ENCODE peak calls at places on chromosomes 11 and 22, in five cellular contexts. L is HepG2, U is A549, K is H1, A is HCT116. D is an unnamed sample.

GRCh38 chr11:57542582-57542981 is 5.2 kb downstream of the SMTNL1 start:
- DNase-seq in L (no peak), U (no peak), A (no peak), K (no peak), D (no peak)

GRCh38 chr11:125464266-125464662 is 31.8 kb downstream of the FEZ1 start:
- DNase-seq in U (peak), K (no peak), A (no peak), L (no peak), D (no peak)

GRCh38 chr11:67397536-67397935 is 4.1 kb downstream of the PPP1CA start:
- DNase-seq in K (no peak), A (no peak), L (no peak), U (no peak), D (no peak)

GRCh38 chr11:74442601-74443000 is 24.7 kb downstream of the KCNE3 start:
- DNase-seq in L (no peak), U (no peak), K (no peak), A (no peak), D (no peak)

GRCh38 chr11:97937501-97937900 is 1083.2 kb upstream of the CNTN5 start:
- DNase-seq in A (no peak), K (no peak), L (no peak), U (no peak), D (no peak)

GRCh38 chr11:108009497-108010360 is 1.0 kb downstream of the CUL5 start:
- DNase-seq in A (no peak), L (peak), K (no peak), U (no peak), D (peak)

GRCh38 chr11:65503606-65503922 is 4.7 kb downstream of the MALAT1 start:
- DNase-seq in A (no peak), K (no peak), U (no peak), L (no peak), D (peak)

GRCh38 chr22:35604671-35605457 is 12.3 kb downstream of the MB start:
- DNase-seq in A (no peak), L (no peak), K (no peak), U (no peak), D (peak)

GRCh38 chr11:96339704-96340554 is 3.1 kb downstream of the MAML2 start:
- DNase-seq in A (no peak), U (no peak), L (no peak), K (no peak), D (no peak)

GRCh38 chr11:45145421-45146071 is 893 bp upstream of the PRDM11 start:
- DNase-seq in L (no peak), K (peak), U (no peak), A (no peak), D (peak)

GRCh38 chr11:11987503-11988022 is 20.9 kb downstream of the DKK3 start:
- DNase-seq in K (no peak), L (no peak), U (no peak), A (no peak), D (no peak)

GRCh38 chr11:34192481-34193401 is 87.3 kb downstream of the NAT10 start:
- DNase-seq in U (peak), A (peak), L (no peak), K (no peak), D (no peak)

GRCh38 chr11:110128161-110128560 is 35.0 kb downstream of the ZC3H12C start:
- DNase-seq in A (no peak), K (no peak), L (no peak), U (no peak), D (no peak)

DNA sequence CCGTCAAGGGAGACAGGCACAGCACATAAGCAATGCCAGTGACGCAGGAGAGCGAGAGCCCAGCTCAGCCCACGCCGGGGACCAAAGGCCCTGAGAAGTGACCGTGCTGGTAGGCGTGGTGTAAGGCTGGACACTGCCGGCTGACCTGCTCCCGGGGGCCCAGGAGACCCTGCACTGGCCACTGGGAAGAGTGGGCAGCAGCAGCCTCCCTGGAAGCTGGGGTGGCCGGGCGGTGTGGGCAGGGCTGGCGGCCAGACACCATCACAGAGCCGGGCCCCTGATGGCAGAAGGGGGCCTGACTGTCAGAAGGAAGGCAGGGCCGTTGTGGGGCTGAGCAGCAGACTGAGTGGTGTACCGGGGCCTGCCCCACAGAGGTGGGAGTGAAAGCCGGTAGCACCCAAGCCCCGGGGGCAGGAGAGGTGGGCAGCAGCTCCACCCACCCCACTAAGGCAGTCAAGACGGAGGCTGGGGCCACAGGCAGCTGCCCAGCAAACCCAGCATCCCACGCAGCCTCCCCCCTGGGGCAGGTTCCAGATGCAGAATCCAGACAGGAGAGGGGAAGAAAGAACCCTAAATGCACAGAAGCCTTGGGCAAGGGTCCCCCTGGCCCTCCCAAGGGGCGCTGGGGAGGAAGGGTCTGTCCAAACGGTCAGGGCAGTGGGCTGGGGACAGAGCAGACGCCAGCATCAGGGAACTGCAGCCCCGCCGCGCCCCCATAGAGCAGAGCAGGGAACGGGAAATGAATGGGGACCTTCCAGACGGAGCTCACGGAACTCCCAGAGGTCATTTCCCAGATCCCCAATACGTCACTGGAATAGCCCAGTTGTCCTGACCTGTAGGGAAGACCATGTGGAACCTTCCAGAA is 205.2 kb downstream of the BRD1 start:
- DNase-seq in L (no peak), U (no peak), A (no peak), K (no peak), D (no peak)
- TF ChIP-seq MAX in L (no peak), U (no peak), A (no peak), K (no peak), D (no peak)

GRCh38 chr22:50599816-50600454 is 658 bp upstream of the MAPK8IP2 start:
- DNase-seq in K (peak), A (no peak), U (no peak), L (peak), D (peak)

GRCh38 chr22:50600541-50600940 is at the start of gene MAPK8IP2:
- DNase-seq in L (no peak), A (no peak), K (peak), U (no peak), D (no peak)

GRCh38 chr22:50601669-50602337 is 1.2 kb downstream of the MAPK8IP2 start:
- DNase-seq in A (no peak), K (peak), L (no peak), U (no peak), D (no peak)

GRCh38 chr22:50602338-50602700 is 1.7 kb downstream of the MAPK8IP2 start:
- DNase-seq in A (no peak), L (no peak), K (no peak), U (no peak), D (no peak)

DNA sequence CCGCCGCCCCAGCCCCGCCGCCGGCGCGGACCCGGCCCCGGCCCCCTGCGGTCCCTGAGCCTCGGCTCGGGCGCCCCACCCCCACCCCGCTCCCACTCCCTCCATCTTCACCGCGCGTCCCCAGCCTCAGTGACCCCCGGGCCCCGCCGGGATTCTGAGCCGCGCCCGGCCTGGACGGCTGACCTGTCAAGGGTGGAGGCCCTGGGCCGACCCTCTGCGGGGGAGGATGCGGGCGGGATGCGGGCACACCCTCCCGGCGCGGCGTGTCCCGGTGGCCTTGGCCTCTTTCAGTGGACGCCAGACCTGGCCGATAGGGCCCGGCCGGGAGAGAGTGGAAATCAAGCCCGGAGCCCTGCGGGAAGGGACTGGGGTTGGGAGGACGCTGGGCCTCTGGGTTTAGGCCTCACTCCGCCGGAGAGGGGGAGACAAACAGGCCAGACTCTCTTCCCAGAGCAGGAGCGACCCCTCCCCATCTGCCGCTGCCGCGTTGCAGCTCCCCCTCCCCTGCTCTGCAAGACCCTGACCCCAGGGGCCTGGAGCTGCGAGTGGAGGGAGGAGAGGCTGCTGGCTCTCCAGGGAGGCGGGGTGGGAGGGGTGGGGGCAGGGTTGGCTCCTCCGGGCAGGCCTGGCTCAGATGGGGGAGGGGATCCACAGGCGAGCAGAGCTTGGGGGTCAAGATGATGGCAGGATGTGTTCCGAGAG is 525 bp downstream of the MAPK8IP2 start:
- DNase-seq in A (no peak), L (no peak), K (peak), U (no peak), D (no peak)
- H3K4me3 ChIP-seq in A (peak), L (peak), K (peak), U (peak), D (no peak)

GRCh38 chr11:86749861-86750401 is 50.4 kb upstream of the PRSS23 start:
- DNase-seq in A (no peak), K (no peak), U (no peak), L (no peak), D (no peak)
- TF ChIP-seq POLR2A in A (no peak), K (no peak), U (no peak), L (no peak), D (no peak)

GRCh38 chr22:46748948-46749681 is 11.1 kb upstream of the CERK start:
- DNase-seq in L (no peak), K (no peak), U (no peak), A (no peak), D (peak)
- TF ChIP-seq MAX in L (no peak), K (no peak), U (no peak), A (no peak), D (no peak)

DNA sequence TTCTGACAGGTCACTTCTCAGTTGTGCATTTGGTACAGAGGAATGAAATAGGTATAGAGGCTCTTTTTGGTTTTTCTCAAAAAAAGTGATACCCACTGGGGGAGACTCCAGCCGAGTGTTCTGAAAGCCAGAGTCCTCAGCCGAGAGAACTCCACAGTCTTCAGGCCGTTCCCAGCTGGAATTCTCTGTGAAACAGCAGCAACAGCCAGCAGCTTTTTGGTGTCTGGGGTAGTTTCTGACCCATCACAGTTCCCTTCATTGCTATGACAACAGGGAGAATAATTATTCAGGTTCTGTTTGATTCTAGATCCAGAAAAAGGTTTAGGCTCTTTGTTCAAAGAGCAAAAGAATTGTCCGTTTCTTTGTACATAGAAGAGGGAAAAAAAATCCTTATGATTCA is 84.6 kb downstream of the C22orf31 start:
- DNase-seq in A (no peak), U (no peak), L (no peak), K (no peak), D (no peak)
- H3K4me3 ChIP-seq in A (peak), U (peak), L (peak), K (no peak), D (no peak)

DNA sequence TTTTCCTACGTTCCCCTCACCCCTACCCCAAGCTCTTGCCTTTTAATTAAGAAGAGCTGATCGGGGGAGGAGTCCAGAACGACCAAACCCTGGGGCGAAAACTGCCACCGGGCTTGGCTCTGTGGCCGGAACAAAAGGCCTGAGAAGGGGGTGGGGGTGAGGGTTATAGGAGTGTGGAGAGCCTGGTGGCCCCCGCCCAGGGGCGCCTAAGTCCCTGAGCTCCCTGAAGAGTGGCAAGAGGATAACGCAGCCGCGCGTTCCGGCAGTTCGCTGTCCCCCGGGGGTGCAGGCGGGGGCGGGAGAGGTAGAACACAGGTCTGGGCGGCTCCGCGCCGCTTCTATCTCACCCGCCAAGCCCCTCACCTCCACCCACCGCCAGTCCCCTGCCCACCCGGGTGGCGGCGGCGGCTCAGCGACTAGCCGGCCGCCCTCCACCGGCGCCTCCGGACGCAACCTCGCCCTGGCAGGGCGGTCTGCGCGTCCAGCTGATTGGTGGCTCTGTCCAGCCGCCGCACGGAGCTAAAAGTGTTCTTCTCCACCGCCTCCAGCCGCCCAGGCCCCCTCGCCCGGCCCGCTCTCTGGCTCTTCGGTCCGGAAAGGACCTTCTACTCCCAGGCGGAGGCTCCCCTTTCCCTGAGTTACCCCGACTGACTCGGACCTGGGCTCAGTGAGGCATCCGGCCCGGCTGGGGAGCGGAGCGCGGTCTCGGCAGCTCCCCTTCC is 18.8 kb upstream of the BDNF start:
- DNase-seq in L (no peak), A (no peak), U (peak), K (peak), D (no peak)
- TF ChIP-seq POLR2A in L (no peak), A (peak), U (no peak), K (no peak), D (no peak)

DNA sequence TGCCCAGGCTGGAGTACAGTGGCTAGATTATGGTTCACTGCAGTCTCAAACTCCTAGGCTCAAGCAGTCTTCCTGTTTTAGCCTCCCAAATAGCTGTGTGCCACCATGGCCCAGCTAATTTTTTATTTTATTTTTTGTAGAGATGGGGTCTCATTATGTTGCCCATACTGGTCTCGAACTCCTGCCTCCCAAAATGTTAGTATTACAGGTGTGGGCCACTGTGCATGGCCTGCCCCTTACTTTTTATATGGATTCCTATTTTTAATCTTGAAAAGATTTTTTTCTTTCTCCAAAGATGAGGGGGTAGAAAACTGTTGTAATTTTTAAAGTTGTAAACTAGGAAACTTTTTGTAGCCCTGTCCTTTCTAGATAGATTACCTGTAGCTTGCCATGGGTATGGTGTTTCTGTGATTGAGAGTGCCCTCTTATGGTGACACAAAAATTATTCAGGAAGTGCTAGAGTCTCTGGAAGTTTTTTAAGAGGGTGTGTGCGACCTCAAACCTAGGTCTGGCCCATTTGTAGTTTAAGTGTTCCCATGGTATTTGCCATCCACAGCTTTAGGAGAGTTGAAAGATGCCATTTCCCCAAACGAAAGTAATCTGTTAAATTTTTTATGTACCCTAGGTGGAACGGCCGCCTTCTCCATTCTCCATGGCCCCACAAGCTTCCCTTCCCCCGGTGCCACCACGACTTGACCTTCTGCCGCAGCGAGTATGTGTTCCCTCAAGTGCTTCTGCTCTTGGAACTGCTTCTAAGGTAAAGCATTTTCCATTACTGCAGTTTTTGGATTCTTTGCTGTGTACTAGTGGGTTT is 32.4 kb downstream of the MCAM start:
- DNase-seq in A (peak), K (no peak), L (peak), U (peak), D (peak)
- TF ChIP-seq MAX in A (no peak), K (no peak), L (no peak), U (no peak), D (peak)

DNA sequence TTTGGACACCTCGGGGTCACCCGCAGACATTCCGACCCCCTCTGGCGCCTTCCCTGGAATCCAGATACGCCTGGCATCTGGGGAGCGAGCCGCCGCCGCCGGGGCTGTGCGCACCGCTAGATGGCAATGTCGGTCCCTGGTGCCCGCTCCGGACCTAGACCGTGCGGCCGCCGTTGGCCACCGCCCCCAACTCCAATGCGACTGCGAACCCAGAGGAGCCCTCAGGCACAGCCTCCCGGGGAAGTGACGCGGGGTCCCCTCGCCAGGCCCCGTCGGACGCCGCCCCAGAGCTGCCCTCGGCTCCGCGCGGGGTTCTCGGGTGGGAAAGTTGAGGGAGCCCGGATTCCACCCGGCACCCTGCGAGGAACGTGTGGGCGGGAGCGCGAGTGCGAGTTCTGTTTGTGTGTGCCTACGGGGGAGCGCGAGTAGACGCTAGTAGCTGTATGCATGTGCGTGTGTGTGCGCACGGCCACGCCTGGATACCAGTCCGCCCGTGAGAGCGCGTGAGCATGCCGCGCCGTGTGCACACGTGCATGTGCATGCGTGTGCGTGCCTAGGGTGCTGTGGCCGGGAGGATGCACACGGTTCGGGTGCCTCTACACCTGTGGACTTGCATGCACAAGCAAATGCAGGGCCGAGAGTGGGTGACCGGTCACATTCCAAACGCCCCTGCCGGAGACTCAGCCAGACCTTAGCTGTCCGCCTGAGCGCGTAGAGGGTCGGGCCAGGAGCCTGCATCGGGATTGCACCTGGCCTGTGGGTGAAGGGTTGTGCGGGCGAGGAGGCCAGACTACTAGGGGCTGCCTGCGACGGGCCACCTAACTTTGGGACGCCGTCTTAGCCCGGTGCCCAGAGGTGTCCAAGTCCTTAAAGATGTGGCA is 1.9 kb downstream of the CHRM4 start:
- DNase-seq in L (peak), U (peak), K (peak), A (peak), D (peak)
- H3K4me3 ChIP-seq in L (peak), U (peak), K (peak), A (peak), D (peak)

GRCh38 chr11:19055905-19056304 is 4.6 kb downstream of the MRGPRX2 start:
- DNase-seq in A (no peak), K (no peak), L (no peak), U (no peak), D (no peak)

GRCh38 chr11:19055016-19055415 is 5.5 kb downstream of the MRGPRX2 start:
- DNase-seq in K (no peak), U (no peak), L (no peak), A (no peak), D (no peak)

GRCh38 chr11:19060629-19061028 is at the start of gene MRGPRX2:
- DNase-seq in K (no peak), U (no peak), L (no peak), A (no peak), D (no peak)
- TF ChIP-seq POLR2A in K (no peak), U (no peak), L (no peak), A (no peak), D (no peak)

D was measured in NB4.